ENCODE peak calls at places on chromosomes 13 and 19, in four cellular contexts. E is WTC11, R is PC-9, F is GM23338. Z is an unnamed sample.

GRCh38 chr13:79745141-79745540 is 264.2 kb downstream of the NDFIP2 start:
- DNase-seq in F (no peak), R (no peak), E (no peak), Z (no peak)

GRCh38 chr19:11881151-11881800 is 6.3 kb upstream of the ZNF69 start:
- DNase-seq in E (peak; percentile 76), F (peak; percentile 89), R (no peak), Z (no peak)

GRCh38 chr13:26377038-26377437 is 123.1 kb downstream of the CDK8 start:
- DNase-seq in E (peak; percentile 60), F (peak; percentile 81), R (no peak), Z (no peak)

GRCh38 chr19:19203012-19203856 is at the start of gene NR2C2AP:
- DNase-seq in E (peak; percentile 83), R (peak; percentile 80), F (peak; percentile 92), Z (peak; percentile 71)

GRCh38 chr13:25902946-25903345 is 148.9 kb downstream of the SHISA2 start:
- DNase-seq in F (no peak), R (no peak), E (no peak), Z (no peak)

GRCh38 chr19:30178721-30179402 is 193.3 kb upstream of the ZNF536 start:
- DNase-seq in R (no peak), E (no peak), F (peak; percentile 52), Z (no peak)

GRCh38 chr13:80337011-80337688 is 3.8 kb downstream of the SPRY2 start:
- DNase-seq in E (no peak), R (no peak), F (no peak), Z (no peak)

GRCh38 chr13:39232401-39232980 is 194.2 kb downstream of the NHLRC3 start:
- DNase-seq in F (no peak), R (no peak), E (no peak), Z (no peak)

GRCh38 chr19:13526552-13526951 is 20.3 kb upstream of the CACNA1A start:
- DNase-seq in R (no peak), E (peak; percentile 85), F (peak; percentile 77), Z (no peak)

GRCh38 chr13:69817333-69817732 is 290.3 kb upstream of the ATXN8OS start:
- DNase-seq in F (no peak), E (no peak), R (no peak), Z (no peak)

GRCh38 chr19:54160182-54160811 is 776 bp upstream of the LENG1 start:
- DNase-seq in E (no peak), R (no peak), F (peak; percentile 55), Z (no peak)

GRCh38 chr19:55777528-55777927 is 8.6 kb downstream of the RFPL4AL1 start:
- DNase-seq in E (peak; percentile 13), R (no peak), F (peak; percentile 12), Z (no peak)

GRCh38 chr19:51948979-51949378 is 21.7 kb downstream of the ZNF613 start:
- DNase-seq in R (no peak), F (peak; percentile 13), E (peak; percentile 15), Z (no peak)

GRCh38 chr19:44176590-44176989 is 11.7 kb downstream of the ZNF226 start:
- DNase-seq in F (no peak), R (no peak), E (no peak), Z (no peak)

DNA sequence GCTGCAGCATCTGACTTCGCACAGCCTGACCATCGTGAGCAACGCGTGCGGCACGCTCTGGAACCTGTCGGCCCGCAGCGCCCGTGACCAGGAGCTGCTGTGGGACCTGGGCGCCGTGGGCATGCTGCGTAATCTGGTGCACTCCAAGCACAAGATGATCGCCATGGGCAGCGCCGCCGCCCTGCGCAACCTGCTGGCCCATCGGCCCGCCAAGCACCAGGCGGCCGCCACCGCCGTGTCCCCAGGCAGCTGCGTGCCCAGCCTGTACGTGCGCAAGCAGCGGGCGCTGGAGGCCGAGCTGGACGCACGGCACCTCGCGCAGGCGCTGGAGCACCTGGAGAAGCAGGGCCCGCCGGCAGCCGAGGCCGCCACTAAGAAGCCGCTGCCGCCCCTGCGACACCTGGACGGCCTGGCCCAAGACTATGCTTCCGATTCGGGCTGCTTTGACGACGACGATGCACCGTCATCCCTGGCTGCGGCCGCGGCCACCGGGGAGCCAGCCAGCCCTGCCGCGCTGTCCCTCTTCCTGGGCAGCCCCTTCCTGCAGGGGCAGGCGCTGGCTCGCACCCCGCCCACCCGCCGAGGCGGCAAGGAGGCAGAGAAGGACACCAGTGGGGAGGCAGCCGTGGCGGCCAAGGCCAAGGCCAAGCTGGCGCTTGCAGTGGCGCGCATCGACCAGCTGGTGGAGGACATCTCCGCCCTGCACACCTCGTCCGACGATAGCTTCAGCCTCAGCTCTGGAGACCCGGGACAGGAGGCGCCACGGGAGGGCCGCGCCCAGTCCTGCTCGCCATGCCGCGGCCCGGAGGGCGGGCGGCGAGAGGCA is 13.6 kb downstream of the C19orf25 start:
- DNase-seq in E (peak; percentile 74), F (peak; percentile 78), R (no peak), Z (no peak)
- TF ChIP-seq CTCF in E (no peak), F (peak; percentile 50), R (no peak), Z (peak; percentile 15)

GRCh38 chr19:49812452-49812996 is 568 bp downstream of the FUZ start:
- DNase-seq in R (no peak), E (no peak), F (no peak), Z (no peak)
- TF ChIP-seq CTCF in R (no peak), E (no peak), F (no peak), Z (no peak)

GRCh38 chr19:42176990-42177685 is 40.3 kb downstream of the DEDD2 start:
- DNase-seq in E (peak; percentile 85), F (peak; percentile 90), R (peak; percentile 58), Z (peak; percentile 25)
- TF ChIP-seq CTCF in E (no peak), F (peak; percentile 53), R (no peak), Z (peak; percentile 31)

GRCh38 chr19:40605201-40605971 is 4.2 kb downstream of the LTBP4 start:
- DNase-seq in E (peak; percentile 66), F (peak; percentile 75), R (peak; percentile 83), Z (no peak)

GRCh38 chr19:40601061-40601973 is at the start of gene LTBP4:
- DNase-seq in F (peak; percentile 60), E (no peak), R (no peak), Z (no peak)

GRCh38 chr19:40603719-40604646 is 2.8 kb downstream of the LTBP4 start:
- DNase-seq in F (peak; percentile 100), E (peak; percentile 100), R (peak; percentile 94), Z (peak; percentile 83)

GRCh38 chr19:40604647-40605200 is 3.6 kb downstream of the LTBP4 start:
- DNase-seq in R (no peak), E (no peak), F (no peak), Z (no peak)

DNA sequence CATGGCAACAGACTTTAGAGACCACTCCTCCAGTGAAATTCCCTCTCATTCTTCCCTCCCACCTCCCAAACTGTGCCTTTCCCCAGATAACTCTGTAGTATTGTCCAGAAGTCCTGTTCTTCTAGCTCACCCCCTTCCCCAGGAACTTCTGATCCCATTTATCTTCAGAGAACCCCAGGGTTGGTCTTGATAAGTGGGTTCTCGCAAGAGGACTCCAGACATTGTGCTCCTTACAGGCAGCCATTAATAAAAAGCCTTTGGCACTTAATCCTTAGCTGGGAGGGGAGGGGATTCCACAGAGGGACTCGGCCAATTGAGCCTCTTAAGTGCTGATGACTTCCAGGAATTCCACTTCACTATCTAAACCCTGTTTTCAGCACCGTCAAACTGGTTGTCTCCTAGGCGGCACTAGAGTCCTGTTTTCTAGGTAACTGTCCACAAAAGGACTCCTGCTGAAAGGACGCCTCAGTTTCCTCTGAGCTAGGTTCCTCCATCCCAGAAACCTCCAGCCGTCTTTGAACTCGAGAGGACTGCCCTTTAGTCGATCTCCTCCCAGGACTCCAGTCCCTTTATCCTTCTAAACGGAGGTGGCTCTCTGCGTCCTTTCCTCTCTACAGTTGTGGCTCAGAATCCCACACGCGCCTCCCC is 2.0 kb downstream of the LTBP4 start:
- DNase-seq in F (peak; percentile 73), E (no peak), R (no peak), Z (no peak)
- TF ChIP-seq CTCF in F (peak; percentile 35), E (no peak), R (no peak), Z (peak; percentile 12)

Z was measured in AG09319.